ENCODE peak calls at places on chromosomes 6 and 20, in five cellular contexts. One of them, this sample, is unnamed.
A peak's percentile ranks its signal among the peaks of the same experiment; 100 is the strongest.

GRCh38 chr20:21702553-21703467 is 2.7 kb upstream of the PAX1 start:
- DNase-seq in psoas muscle: peak; percentile 77
- DNase-seq in spleen: peak; percentile 66
- DNase-seq in substantia nigra: no peak
- DNase-seq in H9: peak; percentile 91
- DNase-seq in this sample: no peak

GRCh38 chr6:138203315-138203714 is 15.0 kb downstream of the PBOV1 start:
- DNase-seq in psoas muscle: no peak
- DNase-seq in spleen: no peak
- DNase-seq in substantia nigra: no peak
- DNase-seq in H9: no peak
- DNase-seq in this sample: no peak

GRCh38 chr20:47988601-47989116 is 203.4 kb upstream of the SULF2 start:
- DNase-seq in psoas muscle: no peak
- DNase-seq in spleen: no peak
- DNase-seq in substantia nigra: no peak
- DNase-seq in H9: no peak
- DNase-seq in this sample: peak; percentile 46

GRCh38 chr20:54510546-54511129 is 35.2 kb downstream of the DOK5 start:
- DNase-seq in psoas muscle: peak; percentile 66
- DNase-seq in spleen: no peak
- DNase-seq in substantia nigra: no peak
- DNase-seq in H9: peak; percentile 40
- DNase-seq in this sample: no peak

GRCh38 chr20:17749979-17750721 is 50.4 kb downstream of the BANF2 start:
- DNase-seq in psoas muscle: peak; percentile 87
- DNase-seq in spleen: peak; percentile 80
- DNase-seq in substantia nigra: no peak
- DNase-seq in H9: no peak
- DNase-seq in this sample: no peak

GRCh38 chr6:3396503-3397180 is 60.2 kb downstream of the SLC22A23 start:
- DNase-seq in psoas muscle: no peak
- DNase-seq in spleen: no peak
- DNase-seq in substantia nigra: no peak
- DNase-seq in H9: no peak
- DNase-seq in this sample: no peak

GRCh38 chr6:53469163-53469562 is 75.7 kb downstream of the GCLC start:
- DNase-seq in psoas muscle: no peak
- DNase-seq in spleen: no peak
- DNase-seq in substantia nigra: no peak
- DNase-seq in H9: no peak
- DNase-seq in this sample: no peak

GRCh38 chr20:60117040-60117439 is 158.8 kb downstream of the CDH26 start:
- DNase-seq in psoas muscle: no peak
- DNase-seq in spleen: no peak
- DNase-seq in substantia nigra: no peak
- DNase-seq in H9: no peak
- DNase-seq in this sample: peak; percentile 15

GRCh38 chr6:42113929-42114636 is 28.3 kb downstream of the C6orf132 start:
- DNase-seq in psoas muscle: no peak
- DNase-seq in spleen: no peak
- DNase-seq in substantia nigra: no peak
- DNase-seq in H9: no peak
- DNase-seq in this sample: no peak

GRCh38 chr6:31582230-31582601 is at the start of gene LTB:
- DNase-seq in psoas muscle: no peak
- DNase-seq in spleen: peak; percentile 94
- DNase-seq in substantia nigra: no peak
- DNase-seq in H9: no peak
- DNase-seq in this sample: no peak

GRCh38 chr6:31586013-31586412 is at the start of gene LST1:
- DNase-seq in psoas muscle: no peak
- DNase-seq in spleen: no peak
- DNase-seq in substantia nigra: no peak
- DNase-seq in H9: no peak
- DNase-seq in this sample: no peak

GRCh38 chr6:31586596-31586995 is 519 bp downstream of the LST1 start:
- DNase-seq in psoas muscle: no peak
- DNase-seq in spleen: peak; percentile 91
- DNase-seq in substantia nigra: no peak
- DNase-seq in H9: no peak
- DNase-seq in this sample: no peak

GRCh38 chr6:31587791-31588777 is 2.0 kb downstream of the LST1 start:
- DNase-seq in psoas muscle: no peak
- DNase-seq in spleen: no peak
- DNase-seq in substantia nigra: no peak
- DNase-seq in H9: no peak
- DNase-seq in this sample: no peak

DNA sequence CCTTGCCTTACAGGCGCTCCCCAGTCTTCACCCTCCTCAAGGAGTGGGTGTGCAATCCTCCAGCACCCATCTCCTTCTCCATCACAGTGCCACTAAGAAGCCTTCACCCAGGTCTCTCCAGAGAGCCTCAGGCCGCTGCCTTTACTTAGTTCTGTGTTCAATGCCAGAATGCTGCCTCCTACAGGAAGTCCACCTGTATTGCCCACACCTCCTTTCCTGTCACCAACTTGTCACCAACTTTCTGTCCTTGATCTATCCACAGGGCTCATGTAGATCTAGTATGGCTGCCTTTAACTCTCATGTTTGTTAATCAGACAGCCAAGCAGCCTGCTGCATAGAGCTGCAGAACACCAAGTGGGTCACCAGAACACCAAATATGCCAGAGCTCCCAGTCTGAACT is 546 bp upstream of the LST1 start:
- DNase-seq in psoas muscle: no peak
- DNase-seq in spleen: peak; percentile 83
- DNase-seq in substantia nigra: no peak
- DNase-seq in H9: peak; percentile 66
- DNase-seq in this sample: no peak
- H3K27ac ChIP-seq in psoas muscle: no peak overlapping the region
- H3K27ac ChIP-seq in spleen: peak overlapping the region; percentile 88
- H3K27ac ChIP-seq in substantia nigra: no peak overlapping the region
- H3K27ac ChIP-seq in H9: no peak overlapping the region
- H3K27ac ChIP-seq in this sample: no peak overlapping the region

DNA sequence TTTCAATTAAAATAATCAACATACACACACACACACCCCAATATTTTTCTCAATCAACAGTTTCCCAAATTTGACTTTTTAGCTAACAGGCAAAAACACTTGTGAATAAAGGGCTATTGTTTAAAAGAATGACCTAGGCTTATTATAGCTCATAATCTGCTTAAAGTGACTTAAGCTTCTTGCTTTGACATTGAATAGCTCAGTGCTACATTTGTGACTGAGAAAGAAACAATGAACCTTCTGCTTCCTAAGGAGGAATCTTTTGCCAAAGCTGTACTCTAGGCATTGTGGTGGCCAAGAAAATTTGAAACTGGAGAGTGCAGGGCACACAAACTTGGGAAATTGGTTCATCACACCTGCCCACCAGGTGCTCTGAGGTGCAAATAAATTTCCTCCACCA is 282.0 kb downstream of the SYNE1 start:
- DNase-seq in psoas muscle: no peak
- DNase-seq in spleen: no peak
- DNase-seq in substantia nigra: no peak
- DNase-seq in H9: no peak
- DNase-seq in this sample: no peak
- H3K27ac ChIP-seq in psoas muscle: no peak overlapping the region
- H3K27ac ChIP-seq in spleen: no peak overlapping the region
- H3K27ac ChIP-seq in substantia nigra: no peak overlapping the region
- H3K27ac ChIP-seq in H9: no peak overlapping the region
- H3K27ac ChIP-seq in this sample: no peak overlapping the region

GRCh38 chr6:136036601-136037000 is 185.1 kb downstream of the PDE7B start:
- DNase-seq in psoas muscle: no peak
- DNase-seq in spleen: no peak
- DNase-seq in substantia nigra: no peak
- DNase-seq in H9: no peak
- DNase-seq in this sample: no peak

GRCh38 chr6:136037246-136037884 is 185.9 kb downstream of the PDE7B start:
- DNase-seq in psoas muscle: no peak
- DNase-seq in spleen: no peak
- DNase-seq in substantia nigra: no peak
- DNase-seq in H9: no peak
- DNase-seq in this sample: no peak

GRCh38 chr6:136037885-136038460 is 186.5 kb downstream of the PDE7B start:
- DNase-seq in psoas muscle: peak; percentile 55
- DNase-seq in spleen: no peak
- DNase-seq in substantia nigra: no peak
- DNase-seq in H9: peak; percentile 30
- DNase-seq in this sample: no peak

GRCh38 chr6:136038531-136038930 is 187.0 kb downstream of the PDE7B start:
- DNase-seq in psoas muscle: no peak
- DNase-seq in spleen: no peak
- DNase-seq in substantia nigra: no peak
- DNase-seq in H9: no peak
- DNase-seq in this sample: no peak

DNA sequence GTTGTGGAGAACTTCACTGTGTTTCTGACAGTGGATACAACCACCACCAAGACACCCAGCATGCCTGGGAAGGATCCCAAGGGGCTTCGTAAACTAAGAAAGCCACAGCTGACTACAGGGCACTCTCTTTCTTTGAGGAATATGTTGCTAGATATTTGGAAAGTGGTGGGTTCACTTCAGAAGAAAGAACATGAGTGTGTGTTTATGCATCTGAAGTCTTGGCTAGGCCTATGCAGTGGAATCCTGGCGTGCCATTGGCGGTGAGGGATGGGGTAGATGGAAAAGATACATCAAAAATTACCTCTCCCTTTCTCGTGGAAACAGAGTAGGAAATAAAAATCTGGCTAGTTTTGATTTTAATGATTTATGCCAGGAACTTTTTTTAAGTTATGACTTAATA is 187.7 kb downstream of the PDE7B start:
- DNase-seq in psoas muscle: no peak
- DNase-seq in spleen: no peak
- DNase-seq in substantia nigra: no peak
- DNase-seq in H9: no peak
- DNase-seq in this sample: no peak
- H3K27ac ChIP-seq in psoas muscle: no peak overlapping the region
- H3K27ac ChIP-seq in spleen: no peak overlapping the region
- H3K27ac ChIP-seq in substantia nigra: no peak overlapping the region
- H3K27ac ChIP-seq in H9: no peak overlapping the region
- H3K27ac ChIP-seq in this sample: no peak overlapping the region

GRCh38 chr20:52991783-52992182 is 19.6 kb downstream of the TSHZ2 start:
- DNase-seq in psoas muscle: no peak
- DNase-seq in spleen: no peak
- DNase-seq in substantia nigra: no peak
- DNase-seq in H9: no peak
- DNase-seq in this sample: no peak
- H3K27ac ChIP-seq in psoas muscle: no peak overlapping the region
- H3K27ac ChIP-seq in spleen: no peak overlapping the region
- H3K27ac ChIP-seq in substantia nigra: no peak overlapping the region
- H3K27ac ChIP-seq in H9: no peak overlapping the region
- H3K27ac ChIP-seq in this sample: no peak overlapping the region

DNA sequence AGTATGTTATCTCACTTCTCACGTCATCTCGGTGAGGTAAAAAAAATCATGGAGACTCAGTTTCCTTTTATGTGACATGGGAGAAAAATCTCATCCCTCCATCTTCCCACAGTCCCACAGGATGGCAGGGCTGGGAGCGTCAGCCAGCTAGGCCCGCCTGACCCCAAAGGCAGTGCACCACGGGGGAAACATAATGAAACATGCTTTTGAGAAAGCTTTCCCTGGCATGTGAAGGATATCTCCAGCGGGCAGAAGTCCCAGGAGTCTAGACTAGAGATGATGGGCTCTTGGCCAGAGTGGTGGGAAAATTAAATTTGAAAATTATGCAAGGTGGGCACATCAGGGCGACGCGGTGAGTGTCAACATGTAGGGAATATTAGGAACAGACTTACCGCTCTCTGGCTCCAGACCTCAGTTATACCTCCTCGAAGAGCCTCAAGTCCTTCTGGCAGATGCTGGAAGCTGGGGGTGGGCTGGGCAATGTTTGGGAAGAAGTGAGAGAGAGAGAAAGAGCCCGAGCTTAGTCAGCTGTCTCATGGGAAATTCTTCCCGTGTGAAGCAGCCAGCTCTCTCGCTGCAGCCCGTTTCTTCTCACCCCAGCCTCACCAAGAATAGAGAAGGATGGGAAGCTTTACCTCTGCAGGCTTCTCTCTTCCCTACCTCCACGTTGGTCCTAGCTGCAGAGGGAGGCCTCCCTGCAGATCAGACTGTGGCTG is 52.3 kb downstream of the MOCS1 start:
- DNase-seq in psoas muscle: no peak
- DNase-seq in spleen: no peak
- DNase-seq in substantia nigra: no peak
- DNase-seq in H9: no peak
- DNase-seq in this sample: no peak
- H3K27ac ChIP-seq in psoas muscle: no peak overlapping the region
- H3K27ac ChIP-seq in spleen: peak overlapping the region; percentile 8
- H3K27ac ChIP-seq in substantia nigra: peak overlapping the region; percentile 82
- H3K27ac ChIP-seq in H9: no peak overlapping the region
- H3K27ac ChIP-seq in this sample: no peak overlapping the region

DNA sequence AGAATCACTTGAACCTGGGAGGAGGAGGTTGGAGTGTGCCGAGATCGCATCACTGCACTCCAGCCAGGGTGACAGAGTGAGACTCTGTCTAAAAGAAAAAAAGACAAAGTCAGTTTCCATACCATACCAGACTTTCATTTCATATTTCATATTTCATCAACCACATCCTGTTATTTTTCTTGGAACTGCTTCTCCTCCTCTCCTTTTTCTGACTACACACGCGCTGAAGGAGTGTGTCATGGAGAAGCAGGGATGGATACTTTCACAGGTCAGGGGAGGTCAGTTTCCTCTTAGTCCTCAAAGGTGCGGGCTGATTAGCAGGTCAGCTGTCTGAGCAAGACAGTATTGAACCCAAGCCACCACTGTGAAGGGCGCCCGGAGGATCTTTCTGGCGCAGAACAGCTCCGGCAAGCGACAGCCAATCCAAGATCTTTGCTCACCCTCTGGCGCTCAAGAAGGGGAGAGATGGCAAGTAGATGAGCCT is 19.0 kb upstream of the SYNJ2 start:
- DNase-seq in psoas muscle: no peak
- DNase-seq in spleen: no peak
- DNase-seq in substantia nigra: no peak
- DNase-seq in H9: no peak
- DNase-seq in this sample: no peak
- H3K27ac ChIP-seq in psoas muscle: no peak overlapping the region
- H3K27ac ChIP-seq in spleen: no peak overlapping the region
- H3K27ac ChIP-seq in substantia nigra: no peak overlapping the region
- H3K27ac ChIP-seq in H9: no peak overlapping the region
- H3K27ac ChIP-seq in this sample: peak overlapping the region; percentile 40

DNA sequence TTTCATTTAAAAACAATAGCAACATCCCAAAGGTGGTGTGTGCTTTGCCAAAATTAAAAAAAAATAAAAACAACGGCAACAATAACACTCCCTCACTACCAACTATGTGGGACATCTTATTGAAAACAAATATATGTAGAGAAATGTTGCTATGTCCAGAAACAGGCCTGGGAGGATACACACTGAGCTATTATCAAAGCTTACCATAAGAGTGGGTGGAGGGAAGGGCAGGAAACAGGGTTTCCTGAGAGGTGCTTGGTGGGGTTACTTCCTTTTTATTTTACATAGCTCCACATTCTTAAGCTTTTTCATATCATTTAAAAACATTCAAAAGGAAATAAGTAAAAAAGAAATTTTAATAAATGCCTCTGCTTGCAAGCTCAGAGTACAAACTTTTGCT is 150.0 kb upstream of the RIPOR2 start:
- DNase-seq in psoas muscle: no peak
- DNase-seq in spleen: no peak
- DNase-seq in substantia nigra: no peak
- DNase-seq in H9: no peak
- DNase-seq in this sample: no peak
- H3K27ac ChIP-seq in psoas muscle: no peak overlapping the region
- H3K27ac ChIP-seq in spleen: peak overlapping the region; percentile 47
- H3K27ac ChIP-seq in substantia nigra: no peak overlapping the region
- H3K27ac ChIP-seq in H9: no peak overlapping the region
- H3K27ac ChIP-seq in this sample: no peak overlapping the region

This sample was measured in RWPE2.